ENCODE peak calls at places on chromosomes 12 and 14, in four cellular contexts. B is left lung, E is heart right ventricle, M is brain microvascular endothelial cell. U is an unnamed sample.

GRCh38 chr14:106209745-106210144 is 683.4 kb downstream of the TMEM121 start:
- DNase-seq in B (no peak), E (no peak), M (no peak), U (no peak)

GRCh38 chr12:112122823-112123690 is 2.3 kb upstream of the TRAFD1 start:
- DNase-seq in B (no peak), E (no peak), M (peak; percentile 40), U (no peak)

GRCh38 chr12:9607816-9608215 is at the start of gene KLRB1:
- DNase-seq in B (no peak), E (no peak), M (no peak), U (no peak)

GRCh38 chr14:95319312-95320075 is at the start of gene CLMN:
- DNase-seq in B (no peak), E (peak; percentile 21), M (no peak), U (no peak)

GRCh38 chr12:120264086-120264485 is 1.4 kb downstream of the PXN start:
- DNase-seq in B (no peak), E (no peak), M (no peak), U (no peak)

GRCh38 chr14:89304972-89305703 is 111.9 kb downstream of the FOXN3 start:
- DNase-seq in B (peak; percentile 53), E (peak; percentile 47), M (peak; percentile 44), U (no peak)

GRCh38 chr12:7806863-7807487 is 17.8 kb downstream of the NANOG start:
- DNase-seq in B (peak; percentile 50), E (peak; percentile 62), M (peak; percentile 84), U (peak; percentile 45)

GRCh38 chr14:52025310-52025709 is 36.0 kb downstream of the RTRAF start:
- DNase-seq in B (no peak), E (no peak), M (peak; percentile 86), U (no peak)

GRCh38 chr12:76270657-76271358 is 77.4 kb downstream of the BBS10 start:
- DNase-seq in B (no peak), E (no peak), M (peak; percentile 68), U (no peak)

GRCh38 chr12:99600388-99600787 is 47.2 kb upstream of the GARIN6 start:
- DNase-seq in B (no peak), E (no peak), M (no peak), U (no peak)

GRCh38 chr12:14171111-14171510 is 189.7 kb upstream of the GRIN2B start:
- DNase-seq in B (no peak), E (no peak), M (no peak), U (no peak)

GRCh38 chr12:62113366-62114011 is 146.7 kb upstream of the USP15 start:
- DNase-seq in B (no peak), E (no peak), M (no peak), U (no peak)

GRCh38 chr12:124391340-124392261 is 96.7 kb downstream of the RFLNA start:
- DNase-seq in B (peak; percentile 86), E (peak; percentile 50), M (peak; percentile 68), U (peak; percentile 52)

GRCh38 chr12:124388679-124389536 is 94.0 kb downstream of the RFLNA start:
- DNase-seq in B (peak; percentile 90), E (peak; percentile 86), M (peak; percentile 76), U (peak; percentile 75)

GRCh38 chr12:124390442-124391116 is 95.7 kb downstream of the RFLNA start:
- DNase-seq in B (peak; percentile 78), E (peak; percentile 55), M (peak; percentile 77), U (no peak)

GRCh38 chr12:124388038-124388676 is 93.3 kb downstream of the RFLNA start:
- DNase-seq in B (no peak), E (no peak), M (no peak), U (no peak)

DNA sequence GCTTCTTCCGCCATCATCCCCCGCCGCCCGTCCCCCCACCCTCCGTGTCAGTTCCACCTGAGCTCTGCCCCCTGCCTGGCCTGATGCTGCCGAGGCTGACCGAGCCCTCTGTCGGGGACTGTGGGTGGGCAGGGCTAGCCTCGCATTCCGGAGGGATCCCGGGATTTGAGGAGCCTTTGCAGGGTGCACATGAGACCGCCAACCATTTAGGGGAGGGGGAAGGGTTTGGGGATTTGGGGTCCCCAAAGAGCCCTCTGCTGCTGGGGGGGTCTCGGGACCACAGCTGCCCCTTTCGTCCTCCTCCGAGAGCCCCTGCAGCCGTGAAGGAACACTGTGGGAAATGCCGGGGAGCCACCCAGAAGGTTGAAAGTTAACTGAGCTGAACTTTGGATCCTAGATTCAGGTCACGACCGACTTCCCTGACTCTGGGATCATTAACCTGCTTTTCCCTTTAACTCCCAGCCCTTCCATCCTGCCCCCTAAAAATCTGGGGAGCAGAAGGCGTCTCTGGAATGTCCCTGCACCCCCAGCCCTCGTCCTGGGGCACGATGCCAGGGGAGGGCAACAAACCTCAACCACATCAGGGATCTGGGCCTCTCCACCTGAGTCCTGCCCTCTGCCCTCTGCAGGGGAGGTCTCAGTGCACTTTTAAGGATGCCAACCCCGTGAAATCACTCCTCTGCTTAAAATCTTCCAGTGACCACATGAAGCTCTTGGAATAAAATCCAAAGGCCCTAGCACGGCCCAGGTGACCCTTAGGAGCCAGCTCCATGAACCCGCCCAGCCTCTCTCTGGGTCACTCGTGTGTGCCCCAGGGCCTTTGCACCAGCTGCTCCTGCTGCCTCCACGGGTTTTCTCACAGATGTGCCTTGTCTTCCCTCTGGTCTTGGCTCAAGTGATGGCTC is 94.9 kb downstream of the RFLNA start:
- DNase-seq in B (no peak), E (no peak), M (no peak), U (no peak)
- TF ChIP-seq CTCF in B (no peak), E (no peak), M (peak; percentile 20), U (no peak)

DNA sequence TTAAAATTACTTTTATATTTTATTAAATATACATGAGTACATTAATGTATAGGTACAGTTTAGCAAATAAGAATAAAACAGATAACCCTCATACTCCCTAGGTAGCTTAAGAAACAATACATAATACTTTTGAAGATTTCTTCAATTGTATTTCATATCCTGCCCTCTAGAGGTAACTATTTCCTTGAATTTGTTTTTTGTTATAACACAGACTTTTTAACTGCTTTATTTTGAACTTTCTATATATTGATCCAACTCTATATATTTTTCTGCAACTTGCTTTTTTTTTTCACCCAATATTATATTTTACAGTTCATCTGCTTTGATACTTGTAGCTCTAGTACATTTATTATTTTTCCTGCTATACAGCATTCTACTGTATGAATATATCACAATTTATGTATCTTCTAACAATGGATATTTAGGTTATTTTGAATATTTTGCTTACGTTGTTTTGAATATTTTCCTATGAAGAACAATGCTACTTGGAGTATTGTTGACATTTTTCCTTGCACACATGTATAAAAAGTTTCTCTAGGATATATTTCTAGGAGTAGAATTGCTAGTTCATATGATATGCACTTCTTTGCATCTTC is 72.8 kb upstream of the ABCD2 start:
- DNase-seq in B (no peak), E (no peak), M (no peak), U (no peak)
- TF ChIP-seq CTCF in B (peak; percentile 33), E (peak; percentile 42), M (no peak), U (peak; percentile 44)

DNA sequence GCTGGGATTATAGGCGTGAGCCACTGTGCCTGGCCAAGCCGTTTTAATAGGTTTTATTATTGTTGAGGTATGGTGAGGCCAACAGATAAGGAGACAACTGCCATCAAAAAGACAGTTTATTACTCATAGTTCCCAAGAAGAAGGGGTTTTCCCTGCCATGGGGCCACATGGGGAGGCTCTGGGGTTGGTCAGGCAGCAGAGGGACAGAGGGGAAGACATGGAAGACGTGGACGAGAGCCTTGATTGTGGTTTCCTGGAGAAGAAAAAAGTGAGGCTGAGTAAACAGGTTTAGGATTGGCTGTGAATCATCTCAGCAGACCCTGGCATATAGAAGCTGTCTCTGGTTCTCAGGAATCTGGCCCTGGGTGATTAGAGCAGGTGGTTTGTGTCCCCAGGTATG is 69.9 kb downstream of the FOXN4 start:
- DNase-seq in B (no peak), E (no peak), M (no peak), U (no peak)
- TF ChIP-seq CTCF in B (no peak), E (no peak), M (no peak), U (no peak)

GRCh38 chr12:25797335-25797863 is 161.1 kb upstream of the RASSF8 start:
- DNase-seq in B (no peak), E (no peak), M (no peak), U (no peak)
- TF ChIP-seq CTCF in B (no peak), E (no peak), M (no peak), U (no peak)

DNA sequence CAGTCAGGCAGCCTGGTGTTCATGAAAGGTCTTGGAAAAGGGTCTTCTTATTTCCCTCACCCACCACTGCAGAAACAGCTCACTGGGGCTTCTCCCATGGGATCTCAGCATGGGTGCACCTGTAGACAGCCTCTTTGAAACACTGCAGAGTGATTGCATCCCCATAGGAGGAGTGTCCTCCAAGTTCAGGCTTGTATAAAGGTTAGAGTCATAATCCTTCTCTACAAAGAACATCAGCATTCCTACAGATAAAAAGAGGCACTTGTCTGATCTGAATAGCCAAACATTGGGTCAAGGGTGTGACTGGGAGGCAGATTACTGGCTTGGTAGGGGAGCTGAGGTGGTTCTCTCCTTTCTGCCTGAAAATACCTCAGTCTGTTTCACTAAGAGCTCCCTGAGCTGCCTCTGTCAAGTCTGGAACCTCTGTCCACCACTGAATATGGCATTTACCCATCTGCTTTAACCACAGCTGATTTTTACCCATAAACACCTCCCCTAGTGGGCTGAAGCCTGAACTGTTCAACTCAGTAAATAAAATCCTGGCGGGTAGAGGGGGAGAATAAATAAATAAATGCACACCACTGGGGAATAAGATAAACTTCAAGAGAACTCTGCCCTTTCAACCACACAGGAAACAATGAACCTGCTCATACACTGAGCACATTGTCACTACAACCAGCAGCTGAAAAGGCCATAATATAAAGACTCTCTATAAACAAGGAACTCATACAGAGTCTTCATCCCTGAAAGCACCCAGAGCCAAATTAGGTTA is 120.7 kb upstream of the SCAF11 start:
- DNase-seq in B (no peak), E (no peak), M (no peak), U (no peak)
- TF ChIP-seq CTCF in B (no peak), E (no peak), M (peak; percentile 27), U (no peak)

GRCh38 chr14:92692822-92693226 is 55.6 kb downstream of the LGMN start:
- DNase-seq in B (peak; percentile 81), E (peak; percentile 84), M (no peak), U (no peak)

GRCh38 chr14:92686763-92687427 is 61.5 kb downstream of the LGMN start:
- DNase-seq in B (peak; percentile 73), E (peak; percentile 66), M (peak; percentile 51), U (peak; percentile 74)

GRCh38 chr14:92688434-92689375 is 59.7 kb downstream of the LGMN start:
- DNase-seq in B (no peak), E (no peak), M (no peak), U (no peak)

GRCh38 chr14:92687681-92688433 is 60.6 kb downstream of the LGMN start:
- DNase-seq in B (no peak), E (peak; percentile 40), M (no peak), U (no peak)

DNA sequence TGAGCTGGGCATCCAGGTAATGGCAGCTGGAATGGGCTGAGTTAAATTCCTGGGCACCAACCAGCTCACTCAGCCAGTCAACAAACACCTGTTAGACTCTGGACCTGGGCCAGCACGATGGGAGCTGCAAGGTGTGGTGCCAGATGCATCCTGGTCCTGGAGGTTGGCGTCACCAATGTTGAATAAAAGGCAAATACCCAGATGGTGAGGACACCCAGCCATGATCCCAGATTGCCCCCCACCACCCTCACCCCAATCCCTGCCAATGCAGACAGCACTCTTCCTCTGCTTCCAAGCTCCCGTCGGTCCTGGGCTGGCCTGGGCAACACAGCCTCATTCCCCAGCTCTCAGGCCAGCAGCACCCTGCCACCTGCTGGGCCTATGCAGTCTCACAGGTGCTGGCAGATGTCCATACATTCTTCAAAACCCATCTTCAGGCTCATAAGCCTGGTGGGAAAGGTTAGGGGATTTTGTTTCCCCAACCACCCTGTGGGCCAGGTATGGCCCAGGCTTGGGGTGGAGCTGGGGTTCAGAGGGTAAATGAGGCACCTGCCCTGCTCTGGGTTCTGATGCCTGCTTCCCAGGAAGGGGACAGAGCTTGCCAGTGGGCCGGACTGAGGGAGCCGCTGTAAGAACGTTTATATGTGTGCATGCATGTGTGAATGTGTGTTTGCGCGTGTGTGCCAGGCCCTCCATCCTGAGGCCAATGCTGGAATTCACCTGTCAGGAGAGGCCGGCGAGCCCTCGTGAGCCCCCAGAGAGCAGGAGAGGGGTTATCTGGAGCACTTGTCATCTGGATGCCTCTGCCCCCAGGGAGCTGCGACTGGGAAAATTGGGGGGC is 58.0 kb downstream of the LGMN start:
- DNase-seq in B (no peak), E (peak; percentile 25), M (peak; percentile 53), U (no peak)
- TF ChIP-seq CTCF in B (peak; percentile 25), E (peak; percentile 50), M (peak; percentile 84), U (no peak)

GRCh38 chr12:10901427-10901826 is 7.9 kb downstream of the TAS2R13 start:
- DNase-seq in B (no peak), E (no peak), M (no peak), U (no peak)
- TF ChIP-seq CTCF in B (no peak), E (no peak), M (peak; percentile 17), U (no peak)